ENCODE peak calls at places on chromosome 22, in six cellular contexts. Z is kidney glomerular epithelial cell; D is hypothalamus; S is H54; X is activated CD8-positive, alpha-beta memory T cell treated with anti-CD3 and anti-CD28 coated beads, Interleukin-2, amount 50 U/mL, for 48 hours; V is ecto neural progenitor cell. P is an unnamed sample.

GRCh38 chr22:33825761-33826160 is 94.5 kb downstream of the LARGE1 start:
- DNase-seq in S (no peak), Z (no peak), D (no peak), V (no peak), X (no peak), P (no peak)

GRCh38 chr22:32444068-32444467 is 20.2 kb downstream of the BPIFC start:
- DNase-seq in D (no peak), Z (peak; percentile 7), V (no peak), S (peak; percentile 5), X (no peak), P (no peak)

GRCh38 chr22:20625270-20625669 is 117.9 kb downstream of the MED15 start:
- DNase-seq in S (no peak), Z (no peak), X (no peak), D (no peak), V (no peak), P (no peak)

GRCh38 chr22:50045211-50046018 is 12.7 kb downstream of the TTLL8 start:
- DNase-seq in Z (no peak), D (no peak), V (no peak), S (no peak), X (no peak), P (no peak)

GRCh38 chr22:33380789-33381530 is 322.8 kb upstream of the SYN3 start:
- DNase-seq in Z (peak; percentile 97), V (no peak), D (no peak), S (peak; percentile 31), X (no peak), P (no peak)

GRCh38 chr22:36966851-36967535 is 52.3 kb downstream of the TST start:
- DNase-seq in Z (no peak), S (no peak), V (no peak), D (no peak), X (no peak), P (no peak)

GRCh38 chr22:19663286-19663815 is 51.0 kb upstream of the SEPTIN5 start:
- DNase-seq in S (peak; percentile 20), V (no peak), X (no peak), D (no peak), Z (no peak), P (no peak)

GRCh38 chr22:45580703-45581381 is 78.2 kb downstream of the FBLN1 start:
- DNase-seq in S (no peak), X (no peak), D (no peak), V (no peak), Z (no peak), P (no peak)

GRCh38 chr22:19325296-19325950 is 33.9 kb upstream of the CLTCL1 start:
- DNase-seq in S (no peak), Z (no peak), V (no peak), X (no peak), D (no peak), P (no peak)

GRCh38 chr22:22423681-22424080 is 84.9 kb downstream of the ZNF280B start:
- DNase-seq in Z (no peak), V (no peak), D (no peak), S (no peak), X (no peak), P (no peak)

GRCh38 chr22:30422481-30423295 is 2.9 kb upstream of the MTFP1 start:
- DNase-seq in Z (peak; percentile 94), X (peak; percentile 83), S (no peak), V (peak; percentile 66), D (peak; percentile 63), P (no peak)

GRCh38 chr22:35752172-35752832 is 34.6 kb downstream of the APOL5 start:
- DNase-seq in V (no peak), Z (no peak), S (no peak), D (no peak), X (no peak), P (no peak)